ENCODE peak calls at places on chromosomes 11 and 22, in nine cellular contexts. U is bronchial epithelial cell, A is neural crest cell, K is heart right ventricle, H is osteocyte, D is fibroblast of villous mesenchyme, N is fibroblast of pulmonary artery, T is psoas muscle, O is sigmoid colon. S is an unnamed sample.

GRCh38 chr11:1345752-1346513 is 36.5 kb upstream of the TOLLIP start:
- DNase-seq in U (no peak), A (no peak), K (no peak), H (peak; percentile 77), D (no peak), N (no peak), T (peak; percentile 49), O (peak; percentile 52), S (no peak)

GRCh38 chr22:27906241-27906640 is 12.8 kb downstream of the PITPNB start:
- DNase-seq in U (no peak), A (no peak), K (no peak), H (no peak), D (peak; percentile 76), N (no peak), T (no peak), O (no peak), S (no peak)

GRCh38 chr11:122784325-122785155 is 53.8 kb upstream of the CRTAM start:
- DNase-seq in U (peak; percentile 79), A (no peak), K (no peak), H (no peak), D (peak; percentile 96), N (peak; percentile 93), T (peak; percentile 57), O (peak; percentile 77), S (no peak)

GRCh38 chr11:113591122-113591521 is 115.0 kb downstream of the TMPRSS5 start:
- DNase-seq in U (no peak), A (no peak), K (no peak), H (no peak), D (no peak), N (no peak), T (no peak), O (no peak), S (no peak)

GRCh38 chr11:9205596-9205995 is 59.6 kb downstream of the DENND5A start:
- DNase-seq in U (no peak), A (no peak), K (no peak), H (no peak), D (no peak), N (no peak), T (no peak), O (no peak), S (no peak)

GRCh38 chr11:64036081-64037026 is 623 bp downstream of the FLRT1 start:
- DNase-seq in U (no peak), A (no peak), K (peak; percentile 46), H (no peak), D (peak; percentile 16), N (peak; percentile 16), T (peak; percentile 85), O (peak; percentile 79), S (no peak)

GRCh38 chr11:36976740-36977139 is 378.7 kb upstream of the RAG2 start:
- DNase-seq in U (no peak), A (no peak), K (peak; percentile 18), H (no peak), D (no peak), N (no peak), T (no peak), O (no peak), S (no peak)

GRCh38 chr11:91305402-91305801 is 919.2 kb upstream of the FAT3 start:
- DNase-seq in U (no peak), A (no peak), K (no peak), H (no peak), D (no peak), N (no peak), T (no peak), O (no peak), S (no peak)

GRCh38 chr22:48138427-48138826 is 1376.0 kb downstream of the TBC1D22A start:
- DNase-seq in U (no peak), A (no peak), K (no peak), H (no peak), D (no peak), N (no peak), T (no peak), O (no peak), S (no peak)

GRCh38 chr11:66902486-66903177 is 45.8 kb downstream of the LRFN4 start:
- DNase-seq in U (no peak), A (no peak), K (no peak), H (no peak), D (no peak), N (no peak), T (peak; percentile 14), O (no peak), S (no peak)

GRCh38 chr11:72569966-72570892 is 104.0 kb downstream of the PDE2A start:
- DNase-seq in U (peak; percentile 91), A (no peak), K (no peak), H (no peak), D (peak; percentile 96), N (peak; percentile 91), T (no peak), O (no peak), S (no peak)

GRCh38 chr22:44797181-44797720 is 44.9 kb downstream of the ARHGAP8 start:
- DNase-seq in U (no peak), A (no peak), K (no peak), H (no peak), D (no peak), N (no peak), T (no peak), O (no peak), S (no peak)

GRCh38 chr11:63179446-63180068 is 35.5 kb upstream of the SLC22A24 start:
- DNase-seq in U (no peak), A (no peak), K (no peak), H (no peak), D (no peak), N (no peak), T (no peak), O (no peak), S (no peak)

GRCh38 chr11:114026355-114026754 is 33.2 kb upstream of the ZBTB16 start:
- DNase-seq in U (peak; percentile 9), A (no peak), K (no peak), H (no peak), D (peak; percentile 33), N (peak; percentile 55), T (no peak), O (no peak), S (no peak)

GRCh38 chr11:17777726-17778091 is 43.1 kb downstream of the KCNC1 start:
- DNase-seq in U (no peak), A (no peak), K (no peak), H (no peak), D (no peak), N (no peak), T (no peak), O (no peak), S (no peak)

DNA sequence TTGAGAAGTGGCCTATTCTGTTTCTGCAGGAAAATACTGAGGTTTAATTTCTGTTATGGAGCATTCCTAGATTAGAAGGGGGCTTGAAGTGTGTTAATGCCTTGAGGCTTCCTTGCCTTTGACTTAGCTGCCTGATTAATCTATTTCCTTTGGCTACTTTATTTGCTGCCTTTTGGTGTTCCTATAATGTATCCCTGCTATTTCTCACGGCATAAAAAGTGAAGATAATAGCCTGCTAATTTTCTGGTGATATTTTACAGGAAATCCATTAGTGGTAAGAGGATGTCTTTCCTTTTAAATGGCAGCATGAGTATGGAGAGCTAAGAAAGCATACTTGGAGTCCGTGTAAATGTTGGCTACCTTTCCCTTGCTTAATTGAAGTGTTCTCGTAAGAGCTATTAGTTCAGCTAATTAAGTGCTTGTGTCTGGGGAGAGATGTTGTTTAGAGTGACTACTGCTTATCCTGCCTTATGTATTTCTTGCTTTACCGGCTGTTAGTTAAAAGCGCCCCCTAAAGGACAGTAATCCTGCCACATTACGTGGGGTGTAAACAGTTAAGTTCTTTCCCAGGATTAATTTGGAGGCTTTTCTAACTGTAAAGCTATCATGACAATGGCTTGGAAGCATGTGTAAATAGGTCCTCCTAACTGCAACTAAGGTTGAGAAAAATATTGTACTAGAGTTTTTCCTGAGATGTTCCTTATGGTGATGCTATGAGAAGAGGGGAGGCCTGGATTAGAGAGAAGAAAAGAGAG is 45.6 kb downstream of the ZNF280B start:
- DNase-seq in U (no peak), A (no peak), K (no peak), H (no peak), D (no peak), N (no peak), T (no peak), O (no peak), S (no peak)
- TF ChIP-seq CTCF in U (peak; percentile 11), A (peak; percentile 24), K (no peak), H (peak; percentile 22), D (peak; percentile 24), N (peak; percentile 29), T (no peak), O (no peak), S (no peak)

DNA sequence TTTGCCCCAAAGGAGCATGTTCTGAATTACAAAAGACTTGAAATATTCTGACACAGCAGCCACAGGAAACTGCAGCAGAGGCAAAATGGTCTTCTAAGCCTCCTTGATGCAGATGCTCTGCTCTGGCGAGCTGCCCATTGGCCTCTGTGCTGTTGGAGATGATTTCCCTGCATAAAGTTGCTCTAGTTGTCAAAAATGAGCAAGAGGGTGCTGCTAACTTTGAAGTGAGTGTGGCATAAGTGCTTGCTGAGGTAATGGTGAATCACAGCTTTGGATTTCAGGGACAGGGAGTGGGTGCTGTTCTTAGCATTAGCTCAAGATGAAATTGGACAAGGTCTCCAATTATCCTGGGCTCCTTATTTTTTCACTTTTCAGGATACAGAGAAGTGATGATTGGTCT is 435.4 kb downstream of the TMEM135 start:
- DNase-seq in U (peak; percentile 90), A (no peak), K (no peak), H (no peak), D (peak; percentile 3), N (peak; percentile 10), T (no peak), O (no peak), S (no peak)
- TF ChIP-seq CTCF in U (no peak), A (no peak), K (no peak), H (no peak), D (no peak), N (no peak), T (no peak), O (no peak), S (no peak)

DNA sequence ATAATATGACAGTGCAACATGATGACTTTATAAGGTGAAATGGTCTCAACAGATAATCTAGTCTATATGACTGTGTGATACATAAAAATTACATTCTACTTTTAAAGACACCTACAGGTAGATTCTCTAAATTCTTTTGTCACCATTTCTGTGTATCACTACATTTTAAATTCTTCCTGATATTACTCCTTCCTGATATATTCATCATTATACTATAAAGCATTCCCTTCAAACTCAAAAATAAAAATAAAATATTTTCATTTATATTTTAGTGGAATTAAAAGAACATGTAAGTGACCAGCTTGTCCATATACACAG is 1062.3 kb downstream of the DLG2 start:
- DNase-seq in U (no peak), A (no peak), K (no peak), H (no peak), D (no peak), N (no peak), T (no peak), O (no peak), S (no peak)
- TF ChIP-seq CTCF in U (no peak), A (peak; percentile 3), K (no peak), H (peak; percentile 3), D (no peak), N (no peak), T (no peak), O (no peak), S (peak; percentile 54)

DNA sequence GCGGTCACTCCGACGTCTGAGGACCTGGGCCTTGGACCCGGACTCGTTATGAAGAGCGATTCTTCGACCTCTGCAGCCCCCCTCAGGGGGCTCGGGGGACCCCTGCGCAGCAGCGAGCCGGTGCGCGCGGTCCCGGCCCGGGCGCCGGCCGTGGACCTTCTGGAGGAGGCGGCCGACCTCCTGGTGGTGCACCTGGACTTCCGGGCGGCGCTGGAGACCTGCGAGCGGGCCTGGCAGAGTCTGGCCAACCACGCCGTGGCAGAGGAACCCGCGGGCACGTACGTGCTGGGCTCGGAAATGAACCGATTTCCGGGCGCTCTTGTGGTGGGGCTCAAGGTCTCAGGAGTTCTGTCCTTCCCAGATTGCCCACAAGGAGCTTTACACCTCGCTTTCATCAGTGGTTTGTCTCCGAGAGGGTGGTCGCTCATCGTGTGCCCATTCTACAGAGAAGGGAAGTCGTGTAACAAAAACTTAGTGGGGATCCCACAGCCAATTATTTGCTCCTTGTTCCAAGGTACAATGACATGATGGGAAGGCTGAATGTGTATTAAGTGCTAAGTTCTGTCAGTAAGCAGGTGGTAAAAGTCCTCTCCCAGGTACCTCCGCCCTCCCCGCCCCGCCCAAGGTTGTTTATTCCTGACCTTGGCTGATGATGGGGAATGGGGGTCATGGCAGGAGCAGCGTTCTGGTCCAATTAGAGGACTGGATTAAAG is 695 bp downstream of the PEX26 start:
- DNase-seq in U (no peak), A (no peak), K (peak; percentile 33), H (no peak), D (peak; percentile 36), N (no peak), T (peak; percentile 72), O (no peak), S (no peak)
- TF ChIP-seq CTCF in U (peak; percentile 6), A (peak; percentile 20), K (no peak), H (no peak), D (no peak), N (no peak), T (no peak), O (no peak), S (peak; percentile 22)

S was measured in mesothelial cell of epicardium.